ENCODE peak calls at places on chromosome 18, in ten cellular contexts. W, Y, I, B, O, Z, D, G, U and K are unnamed samples.

GRCh38 chr18:46413684-46414083 is 243.3 kb downstream of the LOXHD1 start:
- DNase-seq in W (no peak), Y (no peak), I (no peak), B (no peak), O (no peak), Z (no peak), D (no peak), G (no peak), U (no peak), K (no peak)

GRCh38 chr18:64207818-64208217 is 58.9 kb upstream of the LINC00305 start:
- DNase-seq in W (no peak), Y (no peak), I (no peak), B (no peak), O (no peak), Z (no peak), D (no peak), G (no peak), U (no peak), K (no peak)

GRCh38 chr18:74411475-74411874 is 45.6 kb downstream of the DIPK1C start:
- DNase-seq in W (no peak), Y (no peak), I (no peak), B (no peak), O (no peak), Z (no peak), D (no peak), G (no peak), U (no peak), K (no peak)

GRCh38 chr18:27094621-27095020 is 90.5 kb downstream of the CHST9 start:
- DNase-seq in W (no peak), Y (no peak), I (no peak), B (no peak), O (peak), Z (no peak), D (no peak), G (no peak), U (no peak), K (no peak)

GRCh38 chr18:75063196-75063595 is 145.7 kb downstream of the PTGR3 start:
- DNase-seq in W (no peak), Y (no peak), I (no peak), B (no peak), O (no peak), Z (no peak), D (no peak), G (no peak), U (no peak), K (no peak)

GRCh38 chr18:47204908-47205522 is 28.9 kb upstream of the IER3IP1 start:
- DNase-seq in W (no peak), Y (no peak), I (no peak), B (peak), O (peak), Z (no peak), D (no peak), G (peak), U (peak), K (peak)

GRCh38 chr18:59124370-59124704 is 15.3 kb upstream of the SEC11C start:
- DNase-seq in W (no peak), Y (no peak), I (no peak), B (no peak), O (no peak), Z (no peak), D (no peak), G (no peak), U (no peak), K (no peak)

GRCh38 chr18:30376515-30376914 is 666.0 kb downstream of the DSC3 start:
- DNase-seq in W (no peak), Y (no peak), I (no peak), B (no peak), O (peak), Z (no peak), D (no peak), G (peak), U (no peak), K (no peak)

GRCh38 chr18:7307586-7307985 is 76.7 kb downstream of the LRRC30 start:
- DNase-seq in W (peak), Y (no peak), I (no peak), B (no peak), O (no peak), Z (no peak), D (no peak), G (no peak), U (no peak), K (no peak)

GRCh38 chr18:34357944-34358580 is 133.3 kb upstream of the NOL4 start:
- DNase-seq in W (no peak), Y (no peak), I (no peak), B (no peak), O (peak), Z (no peak), D (no peak), G (no peak), U (no peak), K (no peak)

GRCh38 chr18:44819944-44820510 is 139.3 kb downstream of the SETBP1 start:
- DNase-seq in W (no peak), Y (no peak), I (peak), B (no peak), O (no peak), Z (no peak), D (peak), G (no peak), U (no peak), K (no peak)

GRCh38 chr18:9705183-9705864 is 2.8 kb upstream of the RAB31 start:
- DNase-seq in W (peak), Y (no peak), I (no peak), B (peak), O (peak), Z (no peak), D (no peak), G (no peak), U (no peak), K (no peak)

GRCh38 chr18:59385191-59385590 is 26.1 kb upstream of the LMAN1 start:
- DNase-seq in W (no peak), Y (no peak), I (no peak), B (no peak), O (no peak), Z (no peak), D (no peak), G (no peak), U (no peak), K (no peak)

GRCh38 chr18:65235966-65236634 is 514.7 kb upstream of the CDH7 start:
- DNase-seq in W (no peak), Y (no peak), I (no peak), B (no peak), O (peak), Z (no peak), D (no peak), G (no peak), U (no peak), K (no peak)

GRCh38 chr18:54958711-54959625 is at the start of gene CCDC68:
- DNase-seq in W (no peak), Y (no peak), I (no peak), B (peak), O (peak), Z (no peak), D (peak), G (peak), U (peak), K (no peak)

GRCh38 chr18:5998166-5998881 is 103.0 kb upstream of the TMEM200C start:
- DNase-seq in W (no peak), Y (no peak), I (no peak), B (no peak), O (no peak), Z (no peak), D (no peak), G (no peak), U (no peak), K (no peak)

GRCh38 chr18:58476521-58477210 is 152.2 kb downstream of the ALPK2 start:
- DNase-seq in W (no peak), Y (no peak), I (no peak), B (no peak), O (peak), Z (no peak), D (no peak), G (no peak), U (no peak), K (no peak)

GRCh38 chr18:22674300-22674699 is 256.6 kb upstream of the CTAGE1 start:
- DNase-seq in W (no peak), Y (no peak), I (no peak), B (peak), O (peak), Z (peak), D (no peak), G (no peak), U (no peak), K (no peak)

GRCh38 chr18:21196426-21196825 is 45.6 kb upstream of the GREB1L start:
- DNase-seq in W (no peak), Y (no peak), I (no peak), B (no peak), O (no peak), Z (no peak), D (no peak), G (no peak), U (no peak), K (no peak)

GRCh38 chr18:6215888-6216287 is 198.8 kb downstream of the L3MBTL4 start:
- DNase-seq in W (no peak), Y (no peak), I (no peak), B (no peak), O (no peak), Z (no peak), D (no peak), G (no peak), U (no peak), K (no peak)

GRCh38 chr18:57439617-57439975 is 4.4 kb downstream of the ONECUT2 start:
- DNase-seq in W (no peak), Y (no peak), I (no peak), B (no peak), O (no peak), Z (no peak), D (no peak), G (peak), U (no peak), K (peak)

GRCh38 chr18:75581336-75582121 is 154.0 kb upstream of the SMIM21 start:
- DNase-seq in W (no peak), Y (no peak), I (no peak), B (peak), O (no peak), Z (no peak), D (no peak), G (no peak), U (no peak), K (no peak)

GRCh38 chr18:22865354-22866116 is 67.6 kb upstream of the RBBP8 start:
- DNase-seq in W (no peak), Y (no peak), I (no peak), B (no peak), O (no peak), Z (no peak), D (no peak), G (no peak), U (no peak), K (no peak)

GRCh38 chr18:75244336-75244735 is 33.7 kb downstream of the TSHZ1 start:
- DNase-seq in W (no peak), Y (no peak), I (no peak), B (no peak), O (peak), Z (no peak), D (no peak), G (peak), U (no peak), K (no peak)

DNA sequence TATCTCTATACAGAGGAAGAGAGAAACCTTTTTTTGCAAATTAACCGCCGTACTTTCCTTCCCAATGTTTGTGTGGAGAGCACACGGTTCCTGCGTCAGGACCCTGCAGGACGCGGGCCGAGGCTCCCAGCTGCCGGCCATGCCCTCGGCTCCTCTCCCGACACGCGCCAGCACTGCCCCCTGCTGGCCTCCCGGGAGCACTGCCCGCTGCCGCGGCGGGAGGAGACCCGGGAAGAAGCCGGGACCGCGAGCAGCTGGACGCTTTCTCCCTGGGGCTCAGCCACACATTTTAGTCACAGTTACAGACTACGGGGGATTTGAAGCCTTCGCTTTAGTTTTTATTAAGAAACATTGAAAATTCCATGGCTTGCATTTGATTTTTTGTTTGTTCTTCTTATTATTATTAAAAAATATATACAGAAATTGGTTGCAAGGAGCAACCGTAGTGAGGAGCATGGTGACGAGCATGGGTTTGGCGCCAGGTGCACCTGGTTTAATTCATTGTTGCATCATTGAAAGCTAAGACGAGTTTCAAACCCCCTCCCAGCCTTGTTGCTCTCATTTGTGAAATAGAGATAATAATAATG is 401.2 kb downstream of the GALR1 start:
- DNase-seq in W (peak), Y (peak), I (peak), B (peak), O (peak), Z (no peak), D (peak), G (peak), U (peak), K (peak)
- TF ChIP-seq CTCF in W (peak), Y (peak), I (peak), B (peak), O (no peak), Z (peak), D (peak), G (peak), U (peak), K (peak)

GRCh38 chr18:56433919-56434318 is 204.5 kb downstream of the TXNL1 start:
- DNase-seq in W (no peak), Y (no peak), I (no peak), B (no peak), O (no peak), Z (no peak), D (no peak), G (peak), U (no peak), K (no peak)
- TF ChIP-seq CTCF in W (no peak), Y (no peak), I (no peak), B (no peak), O (no peak), Z (no peak), D (no peak), G (peak), U (no peak), K (no peak)

DNA sequence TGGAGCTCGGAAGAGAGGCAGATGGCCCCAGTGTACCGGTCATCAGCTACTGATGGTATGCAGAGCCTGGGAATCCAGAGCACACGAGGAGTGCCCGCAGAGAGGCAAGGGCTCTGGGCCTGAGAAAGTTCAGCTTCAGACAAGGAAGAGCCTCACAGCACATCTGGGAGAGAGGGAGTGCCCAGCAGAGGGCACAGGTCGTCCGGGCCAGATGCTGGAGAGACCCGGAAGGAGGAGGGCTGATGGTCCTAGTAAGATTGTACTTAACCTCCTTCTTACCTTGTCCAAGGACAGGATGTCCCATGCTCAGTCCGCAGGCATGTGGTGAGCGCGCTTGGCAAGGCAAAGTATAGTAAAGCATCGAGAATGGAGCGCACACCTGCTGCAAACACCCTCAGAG is 24.4 kb upstream of the CHMP1B start:
- DNase-seq in W (no peak), Y (no peak), I (no peak), B (no peak), O (no peak), Z (no peak), D (no peak), G (peak), U (no peak), K (no peak)
- TF ChIP-seq CTCF in W (no peak), Y (no peak), I (no peak), B (no peak), O (no peak), Z (no peak), D (no peak), G (peak), U (no peak), K (no peak)

DNA sequence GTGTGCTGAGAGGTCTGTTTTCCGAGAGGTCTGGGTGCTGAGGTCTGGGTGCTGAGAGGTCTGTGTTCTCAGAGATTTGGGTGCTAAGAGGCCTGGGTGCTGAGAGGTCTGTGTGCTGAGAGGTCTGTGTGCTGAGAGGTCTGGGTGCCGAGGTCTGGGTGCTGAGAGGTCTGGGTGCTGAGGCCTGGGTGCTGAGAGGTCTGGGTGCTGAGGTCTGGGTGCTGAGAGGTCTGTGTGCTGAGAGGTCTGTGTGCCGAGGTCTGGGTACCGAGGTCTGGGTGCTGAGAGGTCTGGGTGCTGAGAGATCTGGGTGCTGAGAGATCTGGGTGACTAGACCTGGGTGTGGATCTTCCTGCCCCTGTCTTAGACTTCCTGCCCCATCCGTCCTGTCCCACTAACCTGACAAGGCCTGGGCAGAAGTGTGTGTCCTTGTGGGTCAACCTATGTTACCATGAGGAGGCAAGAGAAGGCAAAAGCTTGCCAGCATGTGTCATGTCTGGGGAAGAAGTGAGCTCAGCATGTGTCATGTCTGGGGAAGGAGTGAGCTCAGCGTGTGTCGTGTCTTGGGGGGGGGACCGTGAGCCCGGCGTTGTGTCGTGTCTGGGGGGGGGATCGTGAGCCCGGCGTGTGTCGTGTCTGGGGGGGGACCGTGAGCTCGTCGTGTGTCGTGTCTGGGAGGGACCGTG is 69.3 kb downstream of the KCNG2 start:
- DNase-seq in W (no peak), Y (no peak), I (peak), B (peak), O (peak), Z (no peak), D (no peak), G (no peak), U (no peak), K (no peak)
- TF ChIP-seq CTCF in W (no peak), Y (no peak), I (no peak), B (no peak), O (no peak), Z (no peak), D (no peak), G (no peak), U (no peak), K (no peak)

GRCh38 chr18:35588122-35588521 is 6.6 kb downstream of the GALNT1 start:
- DNase-seq in W (no peak), Y (no peak), I (no peak), B (no peak), O (no peak), Z (no peak), D (no peak), G (no peak), U (no peak), K (no peak)

GRCh38 chr18:35592298-35592697 is 10.8 kb downstream of the GALNT1 start:
- DNase-seq in W (no peak), Y (no peak), I (no peak), B (no peak), O (no peak), Z (no peak), D (no peak), G (no peak), U (no peak), K (no peak)

GRCh38 chr18:35590935-35591334 is 9.4 kb downstream of the GALNT1 start:
- DNase-seq in W (no peak), Y (no peak), I (no peak), B (no peak), O (no peak), Z (no peak), D (no peak), G (no peak), U (no peak), K (no peak)

GRCh38 chr18:35585608-35586007 is 4.1 kb downstream of the GALNT1 start:
- DNase-seq in W (no peak), Y (no peak), I (no peak), B (no peak), O (no peak), Z (no peak), D (no peak), G (no peak), U (no peak), K (no peak)

DNA sequence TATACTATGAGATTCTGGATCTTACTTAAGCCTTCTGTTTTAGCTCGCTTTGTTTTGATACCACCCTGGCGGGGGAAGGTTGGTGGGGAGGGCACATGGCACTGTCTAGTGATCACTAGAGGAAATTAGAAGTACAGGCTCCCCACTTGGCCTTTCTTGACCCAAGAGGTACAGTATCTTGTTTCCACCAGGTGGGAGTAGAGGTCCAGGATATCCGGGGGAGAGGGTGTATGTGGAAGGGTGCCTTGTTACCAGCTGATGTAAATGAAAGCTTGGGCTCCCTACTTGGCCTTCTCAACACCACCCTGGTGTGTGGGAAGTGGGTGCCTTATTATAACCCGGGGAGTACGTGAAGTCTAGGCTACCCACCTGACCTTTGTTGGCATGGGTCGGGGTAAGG is 7.5 kb downstream of the GALNT1 start:
- DNase-seq in W (no peak), Y (no peak), I (no peak), B (no peak), O (peak), Z (no peak), D (no peak), G (peak), U (no peak), K (no peak)
- TF ChIP-seq CTCF in W (no peak), Y (peak), I (no peak), B (no peak), O (no peak), Z (no peak), D (no peak), G (peak), U (no peak), K (no peak)

GRCh38 chr18:28439870-28440269 is 262.9 kb upstream of the CDH2 start:
- DNase-seq in W (no peak), Y (no peak), I (no peak), B (peak), O (peak), Z (no peak), D (no peak), G (no peak), U (no peak), K (no peak)
- TF ChIP-seq CTCF in W (no peak), Y (no peak), I (no peak), B (peak), O (peak), Z (peak), D (no peak), G (no peak), U (no peak), K (no peak)

GRCh38 chr18:62802523-62802922 is 87.2 kb downstream of the PHLPP1 start:
- DNase-seq in W (no peak), Y (no peak), I (no peak), B (peak), O (peak), Z (no peak), D (no peak), G (no peak), U (no peak), K (no peak)
- TF ChIP-seq CTCF in W (no peak), Y (no peak), I (no peak), B (peak), O (peak), Z (no peak), D (peak), G (peak), U (no peak), K (no peak)

GRCh38 chr18:2982452-2983172 is 30.3 kb downstream of the LPIN2 start:
- DNase-seq in W (no peak), Y (no peak), I (no peak), B (no peak), O (no peak), Z (no peak), D (no peak), G (no peak), U (peak), K (no peak)
- TF ChIP-seq CTCF in W (no peak), Y (no peak), I (no peak), B (no peak), O (no peak), Z (peak), D (no peak), G (no peak), U (no peak), K (no peak)